ENCODE peak calls at places on chromosomes 4 and X, in ten cellular contexts. One of them, this sample, is unnamed.

GRCh38 chrX:38341442-38341841 is 11.0 kb upstream of the OTC start:
- DNase-seq in GM18507: no peak
- DNase-seq in T-helper 9 cell: no peak
- DNase-seq in GM23248: no peak
- DNase-seq in NCI-H524: no peak
- DNase-seq in H9: no peak
- DNase-seq in putamen: no peak
- DNase-seq in iris pigment epithelial cell: no peak
- DNase-seq in substantia nigra: no peak
- DNase-seq in cerebellar cortex: no peak
- DNase-seq in this sample: no peak

GRCh38 chr4:147044241-147044640 is 98.6 kb upstream of the TTC29 start:
- DNase-seq in GM18507: no peak
- DNase-seq in T-helper 9 cell: no peak
- DNase-seq in GM23248: no peak
- DNase-seq in NCI-H524: no peak
- DNase-seq in H9: no peak
- DNase-seq in putamen: no peak
- DNase-seq in iris pigment epithelial cell: no peak
- DNase-seq in substantia nigra: no peak
- DNase-seq in cerebellar cortex: peak
- DNase-seq in this sample: no peak

GRCh38 chrX:8139713-8140112 is 31.4 kb downstream of the VCX2 start:
- DNase-seq in GM18507: no peak
- DNase-seq in T-helper 9 cell: no peak
- DNase-seq in GM23248: peak
- DNase-seq in NCI-H524: no peak
- DNase-seq in H9: no peak
- DNase-seq in putamen: peak
- DNase-seq in iris pigment epithelial cell: peak
- DNase-seq in substantia nigra: no peak
- DNase-seq in cerebellar cortex: no peak
- DNase-seq in this sample: no peak

GRCh38 chrX:1521459-1521956 is 15.5 kb downstream of the P2RY8 start:
- DNase-seq in GM18507: no peak
- DNase-seq in T-helper 9 cell: peak
- DNase-seq in GM23248: no peak
- DNase-seq in NCI-H524: no peak
- DNase-seq in H9: peak
- DNase-seq in putamen: no peak
- DNase-seq in iris pigment epithelial cell: no peak
- DNase-seq in substantia nigra: no peak
- DNase-seq in cerebellar cortex: no peak
- DNase-seq in this sample: no peak

GRCh38 chrX:110588164-110588563 is 207.5 kb downstream of the CHRDL1 start:
- DNase-seq in GM18507: no peak
- DNase-seq in T-helper 9 cell: no peak
- DNase-seq in GM23248: no peak
- DNase-seq in NCI-H524: peak
- DNase-seq in H9: no peak
- DNase-seq in putamen: no peak
- DNase-seq in iris pigment epithelial cell: no peak
- DNase-seq in substantia nigra: no peak
- DNase-seq in cerebellar cortex: no peak
- DNase-seq in this sample: no peak

GRCh38 chr4:124414641-124415040 is 297.9 kb downstream of the ANKRD50 start:
- DNase-seq in GM18507: no peak
- DNase-seq in T-helper 9 cell: no peak
- DNase-seq in GM23248: peak
- DNase-seq in NCI-H524: no peak
- DNase-seq in H9: no peak
- DNase-seq in putamen: no peak
- DNase-seq in iris pigment epithelial cell: peak
- DNase-seq in substantia nigra: no peak
- DNase-seq in cerebellar cortex: no peak
- DNase-seq in this sample: no peak

GRCh38 chrX:126164689-126165400 is 1.2 kb downstream of the DCAF12L2 start:
- DNase-seq in GM18507: no peak
- DNase-seq in T-helper 9 cell: no peak
- DNase-seq in GM23248: no peak
- DNase-seq in NCI-H524: no peak
- DNase-seq in H9: no peak
- DNase-seq in putamen: no peak
- DNase-seq in iris pigment epithelial cell: no peak
- DNase-seq in substantia nigra: no peak
- DNase-seq in cerebellar cortex: no peak
- DNase-seq in this sample: no peak

GRCh38 chrX:137151403-137151802 is 117.6 kb upstream of the GPR101 start:
- DNase-seq in GM18507: no peak
- DNase-seq in T-helper 9 cell: no peak
- DNase-seq in GM23248: no peak
- DNase-seq in NCI-H524: no peak
- DNase-seq in H9: peak
- DNase-seq in putamen: no peak
- DNase-seq in iris pigment epithelial cell: no peak
- DNase-seq in substantia nigra: no peak
- DNase-seq in cerebellar cortex: no peak
- DNase-seq in this sample: no peak

GRCh38 chr4:4680243-4680642 is 138.4 kb upstream of the STX18 start:
- DNase-seq in GM18507: no peak
- DNase-seq in T-helper 9 cell: no peak
- DNase-seq in GM23248: no peak
- DNase-seq in NCI-H524: no peak
- DNase-seq in H9: no peak
- DNase-seq in putamen: no peak
- DNase-seq in iris pigment epithelial cell: no peak
- DNase-seq in substantia nigra: no peak
- DNase-seq in cerebellar cortex: no peak
- DNase-seq in this sample: no peak

GRCh38 chr4:128416921-128417320 is 129.3 kb upstream of the PGRMC2 start:
- DNase-seq in GM18507: no peak
- DNase-seq in T-helper 9 cell: no peak
- DNase-seq in GM23248: no peak
- DNase-seq in NCI-H524: no peak
- DNase-seq in H9: no peak
- DNase-seq in putamen: no peak
- DNase-seq in iris pigment epithelial cell: peak
- DNase-seq in substantia nigra: no peak
- DNase-seq in cerebellar cortex: no peak
- DNase-seq in this sample: no peak

GRCh38 chrX:100928660-100929613 is at the start of gene XKRX:
- DNase-seq in GM18507: no peak
- DNase-seq in T-helper 9 cell: no peak
- DNase-seq in GM23248: peak
- DNase-seq in NCI-H524: peak
- DNase-seq in H9: peak
- DNase-seq in putamen: peak
- DNase-seq in iris pigment epithelial cell: peak
- DNase-seq in substantia nigra: peak
- DNase-seq in cerebellar cortex: no peak
- DNase-seq in this sample: no peak

GRCh38 chr4:1460967-1461868 is 55.0 kb upstream of the NKX1-1 start:
- DNase-seq in GM18507: no peak
- DNase-seq in T-helper 9 cell: no peak
- DNase-seq in GM23248: no peak
- DNase-seq in NCI-H524: no peak
- DNase-seq in H9: no peak
- DNase-seq in putamen: no peak
- DNase-seq in iris pigment epithelial cell: no peak
- DNase-seq in substantia nigra: no peak
- DNase-seq in cerebellar cortex: no peak
- DNase-seq in this sample: no peak

GRCh38 chrX:18582910-18583493 is 88.9 kb downstream of the RS1 start:
- DNase-seq in GM18507: no peak
- DNase-seq in T-helper 9 cell: no peak
- DNase-seq in GM23248: peak
- DNase-seq in NCI-H524: no peak
- DNase-seq in H9: no peak
- DNase-seq in putamen: no peak
- DNase-seq in iris pigment epithelial cell: no peak
- DNase-seq in substantia nigra: no peak
- DNase-seq in cerebellar cortex: no peak
- DNase-seq in this sample: no peak

GRCh38 chr4:94277539-94277938 is 65.1 kb downstream of the HPGDS start:
- DNase-seq in GM18507: no peak
- DNase-seq in T-helper 9 cell: no peak
- DNase-seq in GM23248: no peak
- DNase-seq in NCI-H524: no peak
- DNase-seq in H9: no peak
- DNase-seq in putamen: no peak
- DNase-seq in iris pigment epithelial cell: peak
- DNase-seq in substantia nigra: no peak
- DNase-seq in cerebellar cortex: no peak
- DNase-seq in this sample: no peak

GRCh38 chr4:181597766-181598165 is 645.4 kb upstream of the TENM3 start:
- DNase-seq in GM18507: no peak
- DNase-seq in T-helper 9 cell: no peak
- DNase-seq in GM23248: no peak
- DNase-seq in NCI-H524: no peak
- DNase-seq in H9: no peak
- DNase-seq in putamen: no peak
- DNase-seq in iris pigment epithelial cell: peak
- DNase-seq in substantia nigra: no peak
- DNase-seq in cerebellar cortex: no peak
- DNase-seq in this sample: no peak

GRCh38 chr4:71380721-71381120 is 41.9 kb downstream of the SLC4A4 start:
- DNase-seq in GM18507: no peak
- DNase-seq in T-helper 9 cell: no peak
- DNase-seq in GM23248: peak
- DNase-seq in NCI-H524: peak
- DNase-seq in H9: no peak
- DNase-seq in putamen: no peak
- DNase-seq in iris pigment epithelial cell: peak
- DNase-seq in substantia nigra: no peak
- DNase-seq in cerebellar cortex: no peak
- DNase-seq in this sample: no peak

GRCh38 chr4:121790976-121791375 is 10.1 kb upstream of the EXOSC9 start:
- DNase-seq in GM18507: no peak
- DNase-seq in T-helper 9 cell: no peak
- DNase-seq in GM23248: no peak
- DNase-seq in NCI-H524: no peak
- DNase-seq in H9: no peak
- DNase-seq in putamen: no peak
- DNase-seq in iris pigment epithelial cell: peak
- DNase-seq in substantia nigra: no peak
- DNase-seq in cerebellar cortex: no peak
- DNase-seq in this sample: no peak

GRCh38 chr4:7332216-7333023 is 102.3 kb downstream of the PSAPL1 start:
- DNase-seq in GM18507: no peak
- DNase-seq in T-helper 9 cell: no peak
- DNase-seq in GM23248: peak
- DNase-seq in NCI-H524: peak
- DNase-seq in H9: no peak
- DNase-seq in putamen: no peak
- DNase-seq in iris pigment epithelial cell: peak
- DNase-seq in substantia nigra: no peak
- DNase-seq in cerebellar cortex: no peak
- DNase-seq in this sample: no peak

GRCh38 chr4:106315476-106315967 is 487 bp downstream of the TBCK start:
- DNase-seq in GM18507: no peak
- DNase-seq in T-helper 9 cell: no peak
- DNase-seq in GM23248: peak
- DNase-seq in NCI-H524: peak
- DNase-seq in H9: no peak
- DNase-seq in putamen: no peak
- DNase-seq in iris pigment epithelial cell: peak
- DNase-seq in substantia nigra: no peak
- DNase-seq in cerebellar cortex: no peak
- DNase-seq in this sample: no peak

GRCh38 chr4:33060873-33061542 is 2340.8 kb downstream of the PCDH7 start:
- DNase-seq in GM18507: no peak
- DNase-seq in T-helper 9 cell: no peak
- DNase-seq in GM23248: peak
- DNase-seq in NCI-H524: peak
- DNase-seq in H9: peak
- DNase-seq in putamen: peak
- DNase-seq in iris pigment epithelial cell: peak
- DNase-seq in substantia nigra: peak
- DNase-seq in cerebellar cortex: peak
- DNase-seq in this sample: no peak

GRCh38 chr4:74039065-74039763 is 725 bp upstream of the CXCL3 start:
- DNase-seq in GM18507: no peak
- DNase-seq in T-helper 9 cell: no peak
- DNase-seq in GM23248: peak
- DNase-seq in NCI-H524: peak
- DNase-seq in H9: no peak
- DNase-seq in putamen: no peak
- DNase-seq in iris pigment epithelial cell: peak
- DNase-seq in substantia nigra: no peak
- DNase-seq in cerebellar cortex: no peak
- DNase-seq in this sample: no peak

GRCh38 chrX:130091976-130092522 is 18.2 kb downstream of the ELF4 start:
- DNase-seq in GM18507: no peak
- DNase-seq in T-helper 9 cell: peak
- DNase-seq in GM23248: no peak
- DNase-seq in NCI-H524: no peak
- DNase-seq in H9: peak
- DNase-seq in putamen: no peak
- DNase-seq in iris pigment epithelial cell: no peak
- DNase-seq in substantia nigra: no peak
- DNase-seq in cerebellar cortex: no peak
- DNase-seq in this sample: no peak

GRCh38 chr4:80225628-80226027 is 28.3 kb downstream of the PRDM8 start:
- DNase-seq in GM18507: no peak
- DNase-seq in T-helper 9 cell: no peak
- DNase-seq in GM23248: peak
- DNase-seq in NCI-H524: no peak
- DNase-seq in H9: no peak
- DNase-seq in putamen: no peak
- DNase-seq in iris pigment epithelial cell: no peak
- DNase-seq in substantia nigra: no peak
- DNase-seq in cerebellar cortex: no peak
- DNase-seq in this sample: no peak

GRCh38 chrX:104156630-104157529 is at the start of gene SLC25A53:
- DNase-seq in GM18507: no peak
- DNase-seq in T-helper 9 cell: peak
- DNase-seq in GM23248: peak
- DNase-seq in NCI-H524: peak
- DNase-seq in H9: peak
- DNase-seq in putamen: peak
- DNase-seq in iris pigment epithelial cell: peak
- DNase-seq in substantia nigra: peak
- DNase-seq in cerebellar cortex: peak
- DNase-seq in this sample: peak

GRCh38 chr4:123922847-123923246 is 526.3 kb downstream of the SPRY1 start:
- DNase-seq in GM18507: no peak
- DNase-seq in T-helper 9 cell: no peak
- DNase-seq in GM23248: peak
- DNase-seq in NCI-H524: no peak
- DNase-seq in H9: no peak
- DNase-seq in putamen: no peak
- DNase-seq in iris pigment epithelial cell: peak
- DNase-seq in substantia nigra: no peak
- DNase-seq in cerebellar cortex: no peak
- DNase-seq in this sample: no peak

GRCh38 chr4:52157641-52158316 is 106.7 kb downstream of the SPATA18 start:
- DNase-seq in GM18507: no peak
- DNase-seq in T-helper 9 cell: no peak
- DNase-seq in GM23248: peak
- DNase-seq in NCI-H524: no peak
- DNase-seq in H9: no peak
- DNase-seq in putamen: no peak
- DNase-seq in iris pigment epithelial cell: peak
- DNase-seq in substantia nigra: no peak
- DNase-seq in cerebellar cortex: no peak
- DNase-seq in this sample: no peak

GRCh38 chrX:52563105-52563504 is 46.2 kb upstream of the XAGE1B start:
- DNase-seq in GM18507: no peak
- DNase-seq in T-helper 9 cell: no peak
- DNase-seq in GM23248: no peak
- DNase-seq in NCI-H524: no peak
- DNase-seq in H9: no peak
- DNase-seq in putamen: no peak
- DNase-seq in iris pigment epithelial cell: no peak
- DNase-seq in substantia nigra: no peak
- DNase-seq in cerebellar cortex: no peak
- DNase-seq in this sample: no peak

GRCh38 chr4:70706516-70706915 is 15.2 kb upstream of the RUFY3 start:
- DNase-seq in GM18507: no peak
- DNase-seq in T-helper 9 cell: no peak
- DNase-seq in GM23248: peak
- DNase-seq in NCI-H524: no peak
- DNase-seq in H9: no peak
- DNase-seq in putamen: no peak
- DNase-seq in iris pigment epithelial cell: no peak
- DNase-seq in substantia nigra: no peak
- DNase-seq in cerebellar cortex: no peak
- DNase-seq in this sample: no peak